ENCODE peak calls at places on chromosome 20, in nine cellular contexts. One of them, this sample, is unnamed.

GRCh38 chr20:11454966-11455799 is 462.5 kb upstream of the BTBD3 start:
- DNase-seq in A549: peak; percentile 58
- DNase-seq in CD8-positive, alpha-beta T cell: no peak
- DNase-seq in HL-60: no peak
- DNase-seq in upper lobe of right lung: no peak
- DNase-seq in HCT116: peak; percentile 90
- DNase-seq in stomach: no peak
- DNase-seq in uterus: peak; percentile 39
- DNase-seq in left ventricle myocardium inferior: no peak
- DNase-seq in this sample: no peak

GRCh38 chr20:48480391-48480790 is 347.4 kb downstream of the PREX1 start:
- DNase-seq in HL-60: no peak
- DNase-seq in upper lobe of right lung: no peak
- DNase-seq in HCT116: no peak
- DNase-seq in stomach: no peak
- DNase-seq in uterus: no peak
- DNase-seq in left ventricle myocardium inferior: no peak
- DNase-seq in CD8-positive, alpha-beta T cell: no peak
- DNase-seq in A549: no peak
- DNase-seq in this sample: no peak

GRCh38 chr20:19616620-19617019 is 141.4 kb upstream of the RIN2 start:
- DNase-seq in uterus: no peak
- DNase-seq in left ventricle myocardium inferior: no peak
- DNase-seq in CD8-positive, alpha-beta T cell: no peak
- DNase-seq in HCT116: no peak
- DNase-seq in HL-60: no peak
- DNase-seq in A549: no peak
- DNase-seq in stomach: no peak
- DNase-seq in upper lobe of right lung: no peak
- DNase-seq in this sample: no peak

GRCh38 chr20:51565741-51566140 is 23.2 kb upstream of the NFATC2 start:
- DNase-seq in HCT116: no peak
- DNase-seq in stomach: no peak
- DNase-seq in A549: no peak
- DNase-seq in left ventricle myocardium inferior: no peak
- DNase-seq in HL-60: no peak
- DNase-seq in CD8-positive, alpha-beta T cell: no peak
- DNase-seq in upper lobe of right lung: no peak
- DNase-seq in uterus: no peak
- DNase-seq in this sample: no peak

GRCh38 chr20:33839591-33839990 is 28.4 kb downstream of the CHMP4B start:
- DNase-seq in uterus: no peak
- DNase-seq in CD8-positive, alpha-beta T cell: no peak
- DNase-seq in A549: no peak
- DNase-seq in HL-60: no peak
- DNase-seq in upper lobe of right lung: no peak
- DNase-seq in HCT116: no peak
- DNase-seq in left ventricle myocardium inferior: peak; percentile 66
- DNase-seq in stomach: peak; percentile 83
- DNase-seq in this sample: no peak

GRCh38 chr20:61956396-61957342 is 109.0 kb downstream of the TAF4 start:
- DNase-seq in upper lobe of right lung: no peak
- DNase-seq in A549: no peak
- DNase-seq in HL-60: no peak
- DNase-seq in stomach: no peak
- DNase-seq in left ventricle myocardium inferior: no peak
- DNase-seq in CD8-positive, alpha-beta T cell: no peak
- DNase-seq in uterus: no peak
- DNase-seq in HCT116: no peak
- DNase-seq in this sample: no peak

GRCh38 chr20:568097-568864 is 24.7 kb upstream of the CSNK2A1 start:
- DNase-seq in upper lobe of right lung: no peak
- DNase-seq in A549: no peak
- DNase-seq in stomach: no peak
- DNase-seq in HL-60: no peak
- DNase-seq in uterus: no peak
- DNase-seq in HCT116: no peak
- DNase-seq in CD8-positive, alpha-beta T cell: no peak
- DNase-seq in left ventricle myocardium inferior: peak; percentile 70
- DNase-seq in this sample: no peak

GRCh38 chr20:10433014-10433622 is 904 bp downstream of the MKKS start:
- DNase-seq in stomach: no peak
- DNase-seq in left ventricle myocardium inferior: no peak
- DNase-seq in CD8-positive, alpha-beta T cell: no peak
- DNase-seq in A549: no peak
- DNase-seq in uterus: no peak
- DNase-seq in HL-60: peak; percentile 30
- DNase-seq in HCT116: no peak
- DNase-seq in upper lobe of right lung: no peak
- DNase-seq in this sample: peak; percentile 71

GRCh38 chr20:2991532-2991931 is 51.9 kb upstream of the GNRH2 start:
- DNase-seq in upper lobe of right lung: no peak
- DNase-seq in HCT116: no peak
- DNase-seq in left ventricle myocardium inferior: no peak
- DNase-seq in CD8-positive, alpha-beta T cell: no peak
- DNase-seq in A549: no peak
- DNase-seq in uterus: no peak
- DNase-seq in stomach: no peak
- DNase-seq in HL-60: no peak
- DNase-seq in this sample: no peak

GRCh38 chr20:51506527-51507356 is 35.8 kb downstream of the NFATC2 start:
- DNase-seq in stomach: no peak
- DNase-seq in upper lobe of right lung: peak; percentile 23
- DNase-seq in CD8-positive, alpha-beta T cell: no peak
- DNase-seq in left ventricle myocardium inferior: no peak
- DNase-seq in HL-60: no peak
- DNase-seq in A549: no peak
- DNase-seq in HCT116: no peak
- DNase-seq in uterus: no peak
- DNase-seq in this sample: no peak

DNA sequence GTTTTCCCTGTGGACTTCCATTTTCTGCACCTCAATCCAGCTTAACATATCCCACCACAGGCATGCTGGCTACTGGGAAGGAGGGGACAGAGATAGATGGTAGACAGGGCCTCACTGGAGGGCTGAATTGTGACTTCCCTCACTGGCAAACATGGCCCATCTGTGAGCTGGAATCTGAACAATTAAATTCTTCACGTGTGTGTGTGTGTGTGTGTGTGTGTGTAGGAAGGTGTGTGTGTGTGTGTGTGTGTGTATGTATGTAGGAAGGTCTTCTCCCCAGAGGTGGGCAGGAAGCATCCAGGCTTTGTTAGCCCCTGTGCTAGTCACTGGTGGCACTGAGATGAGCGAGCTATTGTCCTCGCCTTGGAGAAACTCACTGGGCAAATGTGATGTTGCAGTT is 5.4 kb upstream of the TOX2 start:
- DNase-seq in HL-60: no peak
- DNase-seq in A549: no peak
- DNase-seq in CD8-positive, alpha-beta T cell: no peak
- DNase-seq in left ventricle myocardium inferior: no peak
- DNase-seq in uterus: no peak
- DNase-seq in stomach: no peak
- DNase-seq in HCT116: no peak
- DNase-seq in upper lobe of right lung: no peak
- DNase-seq in this sample: no peak
- H3K27ac ChIP-seq in HL-60: no peak overlapping the region
- H3K27ac ChIP-seq in A549: no peak overlapping the region
- H3K27ac ChIP-seq in CD8-positive, alpha-beta T cell: no peak overlapping the region
- H3K27ac ChIP-seq in left ventricle myocardium inferior: no peak overlapping the region
- H3K27ac ChIP-seq in uterus: no peak overlapping the region
- H3K27ac ChIP-seq in stomach: no peak overlapping the region
- H3K27ac ChIP-seq in HCT116: no peak overlapping the region
- H3K27ac ChIP-seq in upper lobe of right lung: no peak overlapping the region
- H3K27ac ChIP-seq in this sample: no peak overlapping the region

GRCh38 chr20:64083380-64084208 is 604 bp downstream of the LKAAEAR1 start:
- DNase-seq in HL-60: peak; percentile 76
- DNase-seq in A549: peak; percentile 80
- DNase-seq in left ventricle myocardium inferior: peak; percentile 77
- DNase-seq in upper lobe of right lung: peak; percentile 89
- DNase-seq in HCT116: no peak
- DNase-seq in stomach: peak; percentile 73
- DNase-seq in uterus: no peak
- DNase-seq in CD8-positive, alpha-beta T cell: peak; percentile 57
- DNase-seq in this sample: peak; percentile 86

GRCh38 chr20:64081620-64081964 is 1.7 kb downstream of the OPRL1 start:
- DNase-seq in CD8-positive, alpha-beta T cell: no peak
- DNase-seq in upper lobe of right lung: no peak
- DNase-seq in left ventricle myocardium inferior: no peak
- DNase-seq in uterus: no peak
- DNase-seq in stomach: no peak
- DNase-seq in A549: no peak
- DNase-seq in HCT116: no peak
- DNase-seq in HL-60: no peak
- DNase-seq in this sample: no peak

GRCh38 chr20:64082821-64083379 is 1.3 kb downstream of the LKAAEAR1 start:
- DNase-seq in left ventricle myocardium inferior: no peak
- DNase-seq in stomach: no peak
- DNase-seq in A549: no peak
- DNase-seq in HCT116: no peak
- DNase-seq in upper lobe of right lung: no peak
- DNase-seq in CD8-positive, alpha-beta T cell: no peak
- DNase-seq in HL-60: no peak
- DNase-seq in uterus: no peak
- DNase-seq in this sample: no peak

GRCh38 chr20:64080813-64081619 is 1.1 kb downstream of the OPRL1 start:
- DNase-seq in A549: no peak
- DNase-seq in stomach: no peak
- DNase-seq in left ventricle myocardium inferior: no peak
- DNase-seq in HL-60: no peak
- DNase-seq in CD8-positive, alpha-beta T cell: no peak
- DNase-seq in upper lobe of right lung: no peak
- DNase-seq in HCT116: no peak
- DNase-seq in uterus: no peak
- DNase-seq in this sample: no peak

DNA sequence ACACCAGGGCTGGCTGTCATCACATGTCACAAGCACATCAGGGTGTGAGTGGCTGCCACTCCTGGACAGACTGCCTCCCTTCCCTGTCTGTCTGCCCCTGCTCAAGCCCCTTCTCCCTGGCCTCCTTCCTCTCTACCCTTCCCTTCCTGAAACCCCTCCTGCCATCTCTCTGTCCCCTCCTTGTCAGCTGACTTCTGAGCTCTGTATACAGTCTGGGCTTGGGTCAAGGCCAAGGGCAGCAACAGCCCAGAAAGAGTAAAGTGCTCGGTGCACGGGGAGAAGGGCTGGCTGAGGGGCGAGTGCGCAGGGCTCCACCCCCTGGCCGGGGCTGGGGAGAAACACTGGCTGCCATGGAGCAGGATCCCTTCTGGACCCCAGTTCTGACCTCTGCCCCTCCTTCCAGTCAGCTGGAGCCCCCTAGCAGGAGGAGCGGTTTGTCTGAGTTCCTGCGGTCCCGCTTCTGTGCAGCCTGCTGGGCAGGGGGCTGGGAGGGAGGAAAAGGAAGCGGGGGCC is 2.0 kb downstream of the LKAAEAR1 start:
- DNase-seq in upper lobe of right lung: no peak
- DNase-seq in uterus: no peak
- DNase-seq in stomach: no peak
- DNase-seq in HL-60: peak; percentile 48
- DNase-seq in left ventricle myocardium inferior: no peak
- DNase-seq in HCT116: no peak
- DNase-seq in CD8-positive, alpha-beta T cell: no peak
- DNase-seq in A549: no peak
- DNase-seq in this sample: no peak
- TF ChIP-seq CTCF in upper lobe of right lung: no peak
- TF ChIP-seq CTCF in uterus: no peak
- TF ChIP-seq CTCF in stomach: no peak
- TF ChIP-seq CTCF in HL-60: no peak
- TF ChIP-seq CTCF in left ventricle myocardium inferior: no peak
- TF ChIP-seq CTCF in HCT116: no peak
- TF ChIP-seq CTCF in CD8-positive, alpha-beta T cell: no peak
- TF ChIP-seq CTCF in A549: no peak
- TF ChIP-seq CTCF in this sample: no peak

GRCh38 chr20:5938456-5939029 is 11.8 kb downstream of the TRMT6 start:
- DNase-seq in HCT116: no peak
- DNase-seq in left ventricle myocardium inferior: no peak
- DNase-seq in HL-60: no peak
- DNase-seq in uterus: no peak
- DNase-seq in upper lobe of right lung: no peak
- DNase-seq in A549: no peak
- DNase-seq in stomach: no peak
- DNase-seq in CD8-positive, alpha-beta T cell: no peak
- DNase-seq in this sample: no peak

GRCh38 chr20:5931411-5931810 is 18.9 kb downstream of the TRMT6 start:
- DNase-seq in stomach: no peak
- DNase-seq in HL-60: no peak
- DNase-seq in left ventricle myocardium inferior: no peak
- DNase-seq in CD8-positive, alpha-beta T cell: no peak
- DNase-seq in A549: no peak
- DNase-seq in HCT116: no peak
- DNase-seq in upper lobe of right lung: no peak
- DNase-seq in uterus: no peak
- DNase-seq in this sample: no peak

GRCh38 chr20:5932796-5933195 is 17.5 kb downstream of the TRMT6 start:
- DNase-seq in CD8-positive, alpha-beta T cell: no peak
- DNase-seq in uterus: no peak
- DNase-seq in HL-60: no peak
- DNase-seq in left ventricle myocardium inferior: no peak
- DNase-seq in A549: no peak
- DNase-seq in HCT116: no peak
- DNase-seq in upper lobe of right lung: no peak
- DNase-seq in stomach: no peak
- DNase-seq in this sample: no peak

GRCh38 chr20:5933802-5934436 is 16.4 kb downstream of the TRMT6 start:
- DNase-seq in CD8-positive, alpha-beta T cell: no peak
- DNase-seq in left ventricle myocardium inferior: no peak
- DNase-seq in HL-60: peak; percentile 56
- DNase-seq in upper lobe of right lung: no peak
- DNase-seq in A549: peak; percentile 41
- DNase-seq in HCT116: no peak
- DNase-seq in uterus: no peak
- DNase-seq in stomach: no peak
- DNase-seq in this sample: no peak

DNA sequence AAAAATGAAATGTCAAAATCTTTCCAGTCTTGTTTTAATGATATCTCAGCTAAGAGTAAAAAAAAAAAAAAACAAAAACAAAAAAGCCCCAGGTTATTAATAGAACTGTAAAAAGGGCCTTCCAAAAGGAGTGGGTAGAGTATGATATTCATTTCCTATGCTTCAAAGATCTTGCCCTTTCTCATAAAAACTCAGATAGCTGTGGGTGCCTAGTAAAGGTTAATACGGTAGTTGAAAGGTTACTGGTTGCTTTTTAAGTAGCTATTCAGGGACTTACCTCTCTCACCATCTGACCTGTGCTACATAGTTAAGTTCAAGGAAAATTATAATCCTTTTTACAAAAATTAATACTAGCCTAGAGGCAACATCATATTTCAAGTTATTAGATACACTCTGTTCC is 14.9 kb downstream of the TRMT6 start:
- DNase-seq in left ventricle myocardium inferior: no peak
- DNase-seq in A549: no peak
- DNase-seq in HCT116: no peak
- DNase-seq in uterus: no peak
- DNase-seq in stomach: no peak
- DNase-seq in CD8-positive, alpha-beta T cell: no peak
- DNase-seq in upper lobe of right lung: no peak
- DNase-seq in HL-60: no peak
- DNase-seq in this sample: no peak
- H3K4me3 ChIP-seq in left ventricle myocardium inferior: no peak overlapping the region
- H3K4me3 ChIP-seq in A549: no peak overlapping the region
- H3K4me3 ChIP-seq in HCT116: no peak overlapping the region
- H3K4me3 ChIP-seq in uterus: no peak overlapping the region
- H3K4me3 ChIP-seq in stomach: no peak overlapping the region
- H3K4me3 ChIP-seq in CD8-positive, alpha-beta T cell: no peak overlapping the region
- H3K4me3 ChIP-seq in upper lobe of right lung: no peak overlapping the region
- H3K4me3 ChIP-seq in HL-60: no peak overlapping the region
- H3K4me3 ChIP-seq in this sample: no peak overlapping the region

GRCh38 chr20:20709858-20710257 is 2.6 kb downstream of the RALGAPA2 start:
- DNase-seq in stomach: no peak
- DNase-seq in CD8-positive, alpha-beta T cell: no peak
- DNase-seq in HL-60: no peak
- DNase-seq in HCT116: no peak
- DNase-seq in uterus: no peak
- DNase-seq in upper lobe of right lung: no peak
- DNase-seq in A549: no peak
- DNase-seq in left ventricle myocardium inferior: no peak
- DNase-seq in this sample: no peak
- H3K27ac ChIP-seq in stomach: peak overlapping the region; percentile 93
- H3K27ac ChIP-seq in CD8-positive, alpha-beta T cell: no peak overlapping the region
- H3K27ac ChIP-seq in HL-60: peak overlapping the region; percentile 83
- H3K27ac ChIP-seq in HCT116: no peak overlapping the region
- H3K27ac ChIP-seq in uterus: peak overlapping the region; percentile 26
- H3K27ac ChIP-seq in upper lobe of right lung: peak overlapping the region; percentile 86
- H3K27ac ChIP-seq in A549: no peak overlapping the region
- H3K27ac ChIP-seq in left ventricle myocardium inferior: peak overlapping the region; percentile 95
- H3K27ac ChIP-seq in this sample: no peak overlapping the region

This sample was measured in kidney.